ENCODE peak calls at places on chromosomes 13 and 19, in four cellular contexts. Y is SK-N-SH, W is GM12878, X is HepG2. G is an unnamed sample.
A peak's percentile ranks its signal among the peaks of the same experiment; 100 is the strongest.

GRCh38 chr13:35961002-35961401 is 170.2 kb downstream of the DCLK1 start:
- DNase-seq in Y (no peak), W (no peak), X (no peak), G (no peak)

GRCh38 chr13:60613080-60613479 is 216.1 kb downstream of the TDRD3 start:
- DNase-seq in Y (no peak), W (no peak), X (no peak), G (no peak)

GRCh38 chr19:14554382-14554812 is 17.5 kb downstream of the NDUFB7 start:
- DNase-seq in Y (no peak), W (no peak), X (peak; percentile 76), G (no peak)

GRCh38 chr19:15201374-15202023 is 704 bp upstream of the NOTCH3 start:
- DNase-seq in Y (no peak), W (no peak), X (no peak), G (no peak)

GRCh38 chr13:112952759-112953541 is 16.1 kb upstream of the MCF2L start:
- DNase-seq in Y (no peak), W (no peak), X (peak; percentile 73), G (no peak)

GRCh38 chr19:7928741-7929701 is 3.1 kb upstream of the CTXN1 start:
- DNase-seq in Y (peak; percentile 91), W (no peak), X (peak; percentile 53), G (peak; percentile 40)

GRCh38 chr19:50384685-50385535 is 763 bp downstream of the POLD1 start:
- DNase-seq in Y (peak; percentile 33), W (no peak), X (no peak), G (no peak)

GRCh38 chr19:13783565-13784500 is 9.6 kb downstream of the C19orf53 start:
- DNase-seq in Y (no peak), W (no peak), X (no peak), G (no peak)

GRCh38 chr19:16566161-16566560 is 6.1 kb downstream of the SLC35E1 start:
- DNase-seq in Y (no peak), W (no peak), X (no peak), G (no peak)

GRCh38 chr13:76723551-76724232 is 162.5 kb downstream of the KCTD12 start:
- DNase-seq in Y (no peak), W (no peak), X (no peak), G (no peak)

GRCh38 chr13:26600345-26600761 is 42.9 kb downstream of the WASF3 start:
- DNase-seq in Y (no peak), W (no peak), X (no peak), G (no peak)

GRCh38 chr13:73767191-73767741 is 366.9 kb downstream of the KLF12 start:
- DNase-seq in Y (no peak), W (no peak), X (peak; percentile 20), G (no peak)

GRCh38 chr13:43831088-43831487 is 44.3 kb upstream of the ENOX1 start:
- DNase-seq in Y (no peak), W (no peak), X (no peak), G (no peak)

GRCh38 chr19:36441339-36441738 is 22.9 kb upstream of the ZFP82 start:
- DNase-seq in Y (no peak), W (no peak), X (no peak), G (no peak)

GRCh38 chr13:31742102-31742695 is 2.9 kb downstream of the RXFP2 start:
- DNase-seq in Y (peak; percentile 66), W (peak; percentile 8), X (peak; percentile 28), G (peak; percentile 50)
- H3K4me3 ChIP-seq in Y (no peak overlapping the region), W (no peak overlapping the region), X (no peak overlapping the region), G (no peak overlapping the region)

GRCh38 chr13:87810391-87810801 is 139.2 kb downstream of the SLITRK5 start:
- DNase-seq in Y (no peak), W (no peak), X (peak; percentile 18), G (peak; percentile 24)
- TF ChIP-seq PBX3 in Y (no peak), W (no peak), X (no peak), G (no peak)

GRCh38 chr13:93118081-93118615 is 108.5 kb upstream of the GPC6 start:
- DNase-seq in Y (no peak), W (no peak), X (no peak), G (no peak)

GRCh38 chr13:93116809-93117208 is 109.8 kb upstream of the GPC6 start:
- DNase-seq in Y (peak; percentile 26), W (no peak), X (peak; percentile 4), G (no peak)
- H3K4me3 ChIP-seq in Y (no peak overlapping the region), W (no peak overlapping the region), X (no peak overlapping the region), G (no peak overlapping the region)

GRCh38 chr13:99012539-99012938 is 34.7 kb upstream of the DOCK9 start:
- DNase-seq in Y (no peak), W (no peak), X (no peak), G (no peak)

GRCh38 chr13:99015606-99016520 is 38.0 kb upstream of the DOCK9 start:
- DNase-seq in Y (no peak), W (no peak), X (no peak), G (no peak)

GRCh38 chr13:99014391-99014988 is 36.6 kb upstream of the DOCK9 start:
- DNase-seq in Y (no peak), W (no peak), X (no peak), G (no peak)

GRCh38 chr13:99009987-99010551 is 32.2 kb upstream of the DOCK9 start:
- DNase-seq in Y (no peak), W (no peak), X (no peak), G (no peak)

DNA sequence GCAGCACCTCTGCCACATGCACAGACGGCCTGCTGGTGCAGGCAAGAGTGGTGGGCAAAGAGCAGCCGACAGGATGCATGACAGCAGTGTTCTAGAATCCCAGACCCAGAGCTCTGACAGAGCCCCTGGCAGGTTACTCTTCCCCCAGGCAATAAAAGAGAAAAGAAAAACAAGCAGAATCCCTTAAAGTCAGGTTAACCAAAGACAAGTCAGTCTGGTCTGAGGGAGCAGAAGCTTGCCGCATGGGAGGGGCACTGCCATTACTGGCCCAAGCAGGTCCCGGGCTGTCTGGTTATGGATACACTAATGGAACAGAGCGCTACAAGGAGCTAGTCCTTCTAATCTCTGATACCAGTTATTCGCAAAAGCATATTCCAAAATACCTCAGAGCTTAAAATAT is 36.1 kb upstream of the DOCK9 start:
- DNase-seq in Y (no peak), W (no peak), X (no peak), G (no peak)
- TF ChIP-seq PBX3 in Y (no peak), W (no peak), X (no peak), G (no peak)

GRCh38 chr19:17579523-17580244 is 24.2 kb downstream of the COLGALT1 start:
- DNase-seq in Y (peak; percentile 92), W (no peak), X (no peak), G (peak; percentile 87)
- H3K4me3 ChIP-seq in Y (no peak overlapping the region), W (no peak overlapping the region), X (no peak overlapping the region), G (no peak overlapping the region)

DNA sequence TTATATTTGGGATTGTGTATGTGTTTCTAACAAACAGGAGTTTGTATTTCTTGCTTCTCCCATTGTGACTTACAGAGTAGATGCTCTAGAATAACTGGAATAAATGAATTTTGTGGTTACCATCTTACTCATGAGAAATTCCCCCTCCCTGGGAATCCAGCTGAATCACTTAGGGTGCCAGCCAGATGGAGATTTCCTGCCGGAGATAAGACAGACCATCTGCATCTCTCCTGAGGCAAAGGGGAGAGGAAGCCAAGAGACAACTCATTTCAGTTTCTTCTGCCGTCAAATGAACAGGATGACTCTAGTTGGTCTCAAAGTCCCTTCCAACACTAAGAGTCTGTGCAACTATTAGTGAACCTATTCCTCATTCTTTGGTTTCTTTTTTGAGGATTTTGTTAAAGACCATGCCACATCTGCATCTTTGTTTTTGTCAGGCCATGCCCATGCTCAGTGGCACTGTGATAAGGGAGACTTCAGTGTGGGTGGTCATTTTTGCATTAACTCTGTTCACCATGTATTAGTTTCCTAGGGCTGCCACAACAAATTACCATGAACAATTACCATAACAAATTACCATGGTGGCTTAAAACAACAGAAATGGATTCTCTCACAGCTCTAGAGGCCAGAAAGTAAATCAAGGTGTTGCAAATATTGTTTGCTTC is 112.8 kb downstream of the NDFIP2 start:
- DNase-seq in Y (peak; percentile 44), W (no peak), X (no peak), G (no peak)
- TF ChIP-seq PBX3 in Y (peak; percentile 74), W (no peak), X (no peak), G (no peak)

DNA sequence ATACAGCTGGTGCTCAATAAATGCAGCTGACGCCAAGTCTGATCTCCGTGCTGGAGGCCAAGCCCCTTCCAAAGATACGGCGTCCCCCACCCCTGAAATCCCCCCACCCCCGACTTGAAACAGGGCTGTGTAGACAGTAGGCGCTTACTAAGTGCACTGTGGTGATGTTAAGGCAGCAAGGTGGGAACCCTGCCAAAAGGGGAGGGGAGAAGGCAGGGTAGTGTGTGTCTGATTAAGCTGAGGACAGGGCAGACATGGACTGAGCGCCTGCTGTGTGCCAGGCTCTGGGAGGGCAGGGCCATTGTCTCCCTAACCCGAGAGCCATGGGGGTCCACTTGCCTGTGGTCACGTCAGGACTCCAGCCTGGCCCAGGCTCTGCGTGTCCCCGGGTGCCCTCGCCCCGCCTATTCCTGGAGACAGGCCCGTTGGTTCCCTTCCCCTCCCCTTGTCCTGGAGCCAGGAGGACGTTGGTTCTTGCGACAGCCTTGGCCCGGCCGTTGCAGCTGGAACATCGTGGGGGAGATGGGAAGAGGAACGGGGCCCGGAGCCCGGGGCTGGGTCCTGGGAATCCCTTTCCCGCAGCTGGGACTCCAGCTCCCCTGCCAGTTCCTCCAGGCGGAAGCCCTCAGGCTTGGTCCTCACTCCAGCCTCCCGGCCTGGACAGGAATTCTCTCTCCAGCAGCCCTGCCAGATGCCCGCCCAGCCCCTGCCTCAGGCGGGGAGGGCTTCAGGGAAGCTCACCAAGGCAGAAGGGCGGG is 1.7 kb upstream of the ELANE start:
- DNase-seq in Y (peak; percentile 80), W (no peak), X (no peak), G (peak; percentile 76)
- H3K4me3 ChIP-seq in Y (no peak overlapping the region), W (no peak overlapping the region), X (peak overlapping the region; percentile 24), G (peak overlapping the region; percentile 21)